ENCODE peak calls at places on chromosome 11, in five cellular contexts. One of them, this sample, is unnamed.

GRCh38 chr11:75202195-75202594 is 38.4 kb upstream of the TPBGL start:
- DNase-seq in fibroblast of the aortic adventitia: no peak
- DNase-seq in neural progenitor cell: no peak
- DNase-seq in PC-9: no peak
- DNase-seq in NCI-H345: no peak
- DNase-seq in this sample: no peak

GRCh38 chr11:118705111-118705741 is 25.8 kb upstream of the TREH start:
- DNase-seq in neural progenitor cell: peak
- DNase-seq in PC-9: no peak
- DNase-seq in fibroblast of the aortic adventitia: no peak
- DNase-seq in NCI-H345: no peak
- DNase-seq in this sample: no peak

GRCh38 chr11:118927554-118928107 is 1.9 kb upstream of the BCL9L start:
- DNase-seq in NCI-H345: no peak
- DNase-seq in PC-9: no peak
- DNase-seq in fibroblast of the aortic adventitia: no peak
- DNase-seq in neural progenitor cell: no peak
- DNase-seq in this sample: no peak

GRCh38 chr11:116613201-116613910 is 159.4 kb downstream of the BUD13 start:
- DNase-seq in PC-9: no peak
- DNase-seq in neural progenitor cell: no peak
- DNase-seq in fibroblast of the aortic adventitia: no peak
- DNase-seq in NCI-H345: no peak
- DNase-seq in this sample: peak

GRCh38 chr11:14193644-14194043 is 165.3 kb downstream of the RRAS2 start:
- DNase-seq in NCI-H345: peak
- DNase-seq in fibroblast of the aortic adventitia: no peak
- DNase-seq in neural progenitor cell: peak
- DNase-seq in PC-9: no peak
- DNase-seq in this sample: no peak

GRCh38 chr11:46389450-46390330 is 1.9 kb downstream of the CHRM4 start:
- DNase-seq in neural progenitor cell: peak
- DNase-seq in NCI-H345: peak
- DNase-seq in fibroblast of the aortic adventitia: peak
- DNase-seq in PC-9: peak
- DNase-seq in this sample: peak

GRCh38 chr11:44374001-44374400 is 64.1 kb upstream of the ALX4 start:
- DNase-seq in fibroblast of the aortic adventitia: no peak
- DNase-seq in PC-9: no peak
- DNase-seq in NCI-H345: no peak
- DNase-seq in neural progenitor cell: no peak
- DNase-seq in this sample: no peak

GRCh38 chr11:1391165-1392010 is 1.7 kb downstream of the BRSK2 start:
- DNase-seq in fibroblast of the aortic adventitia: no peak
- DNase-seq in PC-9: no peak
- DNase-seq in NCI-H345: peak
- DNase-seq in neural progenitor cell: peak
- DNase-seq in this sample: peak

GRCh38 chr11:118612378-118612777 is 5.0 kb downstream of the PHLDB1 start:
- DNase-seq in fibroblast of the aortic adventitia: peak
- DNase-seq in NCI-H345: no peak
- DNase-seq in PC-9: no peak
- DNase-seq in neural progenitor cell: peak
- DNase-seq in this sample: no peak

GRCh38 chr11:114377612-114378267 is 22.6 kb downstream of the C11orf71 start:
- DNase-seq in NCI-H345: no peak
- DNase-seq in fibroblast of the aortic adventitia: peak
- DNase-seq in PC-9: no peak
- DNase-seq in neural progenitor cell: no peak
- DNase-seq in this sample: no peak

This sample was measured in NCI-H82.